ENCODE peak calls at places on chromosomes 4 and X, in seven cellular contexts. K is HCT116, N is H1, G is GM12878, T is SK-N-SH, L is K562, Z is Panc1. X is an unnamed sample.
A peak's percentile ranks its signal among the peaks of the same experiment; 100 is the strongest.

GRCh38 chr4:140661550-140661949 is 92.8 kb upstream of the UCP1 start:
- DNase-seq in K (no peak), N (no peak), G (no peak), T (no peak), L (no peak), Z (no peak), X (peak; percentile 9)

GRCh38 chr4:154620111-154620510 is 7.7 kb upstream of the FGG start:
- DNase-seq in K (no peak), N (no peak), G (no peak), T (no peak), L (no peak), Z (no peak), X (no peak)

GRCh38 chrX:132836471-132836870 is 122.0 kb downstream of the HS6ST2 start:
- DNase-seq in K (no peak), N (no peak), G (no peak), T (no peak), L (no peak), Z (no peak), X (no peak)

GRCh38 chrX:119015407-119016242 is 41.2 kb downstream of the LONRF3 start:
- DNase-seq in K (peak; percentile 35), N (no peak), G (peak; percentile 40), T (no peak), L (no peak), Z (peak; percentile 82), X (no peak)

GRCh38 chr4:7892212-7893019 is 47.2 kb downstream of the AFAP1 start:
- DNase-seq in K (no peak), N (no peak), G (no peak), T (peak; percentile 62), L (no peak), Z (no peak), X (no peak)

GRCh38 chr4:147683172-147683571 is 791 bp downstream of the PRMT9 start:
- DNase-seq in K (no peak), N (no peak), G (no peak), T (peak; percentile 37), L (peak; percentile 9), Z (no peak), X (peak; percentile 12)

GRCh38 chr4:8106451-8107025 is 52.1 kb downstream of the ABLIM2 start:
- DNase-seq in K (no peak), N (no peak), G (no peak), T (no peak), L (no peak), Z (no peak), X (no peak)

GRCh38 chrX:24117288-24117687 is 32.2 kb upstream of the ZFX start:
- DNase-seq in K (no peak), N (no peak), G (no peak), T (no peak), L (no peak), Z (no peak), X (no peak)

GRCh38 chr4:79211490-79211889 is 114.4 kb downstream of the NAA11 start:
- DNase-seq in K (no peak), N (no peak), G (no peak), T (no peak), L (no peak), Z (no peak), X (no peak)

GRCh38 chr4:68630371-68630770 is 40.1 kb downstream of the UGT2B15 start:
- DNase-seq in K (no peak), N (no peak), G (no peak), T (no peak), L (no peak), Z (no peak), X (no peak)

GRCh38 chrX:55004231-55004630 is 4.1 kb downstream of the APEX2 start:
- DNase-seq in K (no peak), N (no peak), G (no peak), T (no peak), L (no peak), Z (no peak), X (no peak)

GRCh38 chr4:630661-631060 is 5.3 kb downstream of the PDE6B start:
- DNase-seq in K (no peak), N (no peak), G (no peak), T (no peak), L (no peak), Z (no peak), X (no peak)

GRCh38 chrX:47200385-47201150 is 6.9 kb downstream of the UBA1 start:
- DNase-seq in K (no peak), N (no peak), G (no peak), T (no peak), L (peak; percentile 25), Z (peak; percentile 22), X (peak; percentile 42)

GRCh38 chrX:108298165-108298602 is 140.0 kb downstream of the COL4A6 start:
- DNase-seq in K (no peak), N (no peak), G (no peak), T (no peak), L (no peak), Z (no peak), X (peak; percentile 81)
- TF ChIP-seq SIN3A in K (no peak), N (no peak), G (no peak), T (no peak), L (no peak), Z (no peak), X (no peak)

GRCh38 chr4:54217642-54218486 is 11.2 kb upstream of the PDGFRA start:
- DNase-seq in K (peak; percentile 71), N (no peak), G (no peak), T (peak; percentile 81), L (peak; percentile 79), Z (peak; percentile 80), X (peak; percentile 52)
- TF ChIP-seq SIN3A in K (no peak), N (no peak), G (no peak), T (peak; percentile 58), L (no peak), Z (no peak), X (no peak)

GRCh38 chr4:111696505-111696904 is 448.7 kb upstream of the FAM241A start:
- DNase-seq in K (no peak), N (no peak), G (no peak), T (no peak), L (no peak), Z (no peak), X (no peak)
- TF ChIP-seq SIN3A in K (no peak), N (no peak), G (no peak), T (no peak), L (no peak), Z (no peak), X (no peak)

DNA sequence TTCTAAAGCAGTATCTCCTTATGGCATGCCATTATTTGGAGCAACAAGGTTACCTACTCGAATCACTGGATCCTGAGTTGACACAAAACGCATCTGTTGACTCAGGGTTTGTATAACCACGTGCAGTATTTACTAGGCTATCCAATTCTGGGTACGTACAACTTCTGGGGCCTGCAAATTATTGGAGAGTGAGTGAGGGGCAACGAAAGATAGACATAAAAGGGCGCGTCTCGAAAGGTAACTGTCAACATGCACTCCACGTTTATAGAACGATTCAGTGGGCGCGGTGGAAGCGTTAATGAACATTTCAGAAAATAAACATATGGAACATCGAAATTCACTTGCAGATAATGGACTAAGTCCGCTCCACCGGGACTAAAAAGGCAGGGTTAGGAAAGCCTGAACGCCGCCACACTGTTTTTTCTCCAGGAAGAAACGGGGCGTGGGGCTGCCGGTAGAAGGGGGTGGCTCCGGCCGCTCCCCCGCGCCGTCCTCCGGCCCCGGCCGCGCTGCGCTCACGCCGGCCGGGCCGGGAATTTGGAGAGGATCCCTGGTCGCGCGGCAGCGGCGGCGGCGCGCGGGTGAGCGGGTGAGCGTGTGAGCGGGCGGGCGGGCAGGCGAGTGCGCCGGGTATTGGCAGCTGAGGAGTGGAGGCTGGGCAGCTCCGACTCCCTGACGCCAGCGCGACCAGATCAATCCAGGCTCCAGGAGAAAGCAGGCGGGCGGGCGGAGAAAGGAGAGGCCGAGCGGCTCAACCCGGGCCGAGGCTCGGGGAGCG is at the start of gene SMAD1:
- DNase-seq in K (peak; percentile 57), N (no peak), G (no peak), T (peak; percentile 88), L (peak; percentile 18), Z (no peak), X (peak; percentile 53)
- TF ChIP-seq SIN3A in K (peak; percentile 72), N (peak; percentile 35), G (no peak), T (peak; percentile 74), L (no peak), Z (no peak), X (no peak)

GRCh38 chr4:70958681-70959080 is 34.8 kb upstream of the DCK start:
- DNase-seq in K (no peak), N (no peak), G (no peak), T (no peak), L (no peak), Z (no peak), X (no peak)
- TF ChIP-seq SIN3A in K (no peak), N (no peak), G (no peak), T (no peak), L (no peak), Z (no peak), X (no peak)

X was measured in HepG2.